ENCODE peak calls at places on chromosomes 13 and 19, in five cellular contexts. X is H9, G is Ammon's horn, C is nucleus accumbens, S is neural crest cell. L is an unnamed sample.

GRCh38 chr13:26372747-26373146 is 118.8 kb downstream of the CDK8 start:
- DNase-seq in X (no peak), G (no peak), C (no peak), S (no peak), L (no peak)

GRCh38 chr13:48586591-48587103 is 53.8 kb upstream of the RCBTB2 start:
- DNase-seq in X (no peak), G (peak), C (no peak), S (no peak), L (no peak)

GRCh38 chr19:17737690-17738153 is 13.6 kb upstream of the FCHO1 start:
- DNase-seq in X (no peak), G (no peak), C (no peak), S (no peak), L (no peak)

GRCh38 chr19:47471733-47472457 is at the start of gene SLC8A2:
- DNase-seq in X (peak), G (peak), C (no peak), S (peak), L (peak)

GRCh38 chr13:23898101-23898500 is 799 bp upstream of the C1QTNF9B start:
- DNase-seq in X (no peak), G (no peak), C (no peak), S (no peak), L (no peak)

GRCh38 chr13:45393941-45394570 is 24.1 kb downstream of the SLC25A30 start:
- DNase-seq in X (peak), G (peak), C (no peak), S (no peak), L (peak)

GRCh38 chr13:27919934-27920676 is at the start of gene PDX1:
- DNase-seq in X (peak), G (no peak), C (no peak), S (no peak), L (peak)

GRCh38 chr13:75458696-75459422 is 23.1 kb downstream of the TBC1D4 start:
- DNase-seq in X (peak), G (no peak), C (no peak), S (no peak), L (peak)

GRCh38 chr19:8194528-8195275 is 14.5 kb upstream of the CERS4 start:
- DNase-seq in X (no peak), G (peak), C (no peak), S (no peak), L (no peak)

GRCh38 chr19:49907745-49908446 is 11.2 kb upstream of the IL4I1 start:
- DNase-seq in X (no peak), G (no peak), C (no peak), S (no peak), L (no peak)